ENCODE peak calls at places on chromosomes 12 and 14, in ten cellular contexts. N, E, I, P, R, F, K, G, Y and Q are unnamed samples.

GRCh38 chr12:77625441-77625840 is 205.3 kb upstream of the NAV3 start:
- DNase-seq in I (no peak), R (no peak), P (peak; percentile 99), K (no peak), Y (peak; percentile 56), E (no peak), N (no peak), F (no peak), G (peak; percentile 96), Q (no peak)

GRCh38 chr12:39587247-39587646 is 32.4 kb downstream of the ABCD2 start:
- DNase-seq in P (no peak), Y (peak; percentile 7), F (peak; percentile 20), G (peak; percentile 16), E (no peak), N (no peak), K (peak; percentile 9), R (no peak), I (peak; percentile 24), Q (no peak)

GRCh38 chr12:92403210-92404175 is 257.8 kb upstream of the BTG1 start:
- DNase-seq in P (no peak), N (no peak), F (peak; percentile 74), K (no peak), I (peak; percentile 72), Y (no peak), G (no peak), R (no peak), E (peak; percentile 27), Q (no peak)

GRCh38 chr12:47228802-47229201 is 149.0 kb upstream of the AMIGO2 start:
- DNase-seq in R (no peak), I (no peak), E (no peak), N (no peak), F (no peak), Y (no peak), K (no peak), P (no peak), G (no peak), Q (no peak)

GRCh38 chr12:124448955-124449622 is 118.3 kb downstream of the NCOR2 start:
- DNase-seq in I (no peak), K (no peak), E (no peak), N (no peak), G (no peak), F (no peak), R (no peak), Y (no peak), P (no peak), Q (no peak)

GRCh38 chr12:58950739-58951100 is 30.4 kb upstream of the LRIG3 start:
- DNase-seq in E (no peak), P (no peak), K (no peak), I (no peak), G (no peak), R (no peak), F (no peak), Y (no peak), N (no peak), Q (no peak)

GRCh38 chr12:7207866-7208612 is 18.6 kb downstream of the PEX5 start:
- DNase-seq in P (no peak), R (no peak), F (no peak), Y (no peak), K (no peak), G (no peak), I (no peak), E (no peak), N (no peak), Q (no peak)

GRCh38 chr12:109744026-109744425 is 30.4 kb downstream of the FAM222A start:
- DNase-seq in F (no peak), K (no peak), R (no peak), E (peak; percentile 4), Y (no peak), N (no peak), P (no peak), I (no peak), G (no peak), Q (no peak)

GRCh38 chr14:90624732-90625444 is 191.3 kb downstream of the TTC7B start:
- DNase-seq in K (no peak), P (no peak), I (no peak), N (no peak), E (no peak), R (peak; percentile 100), G (no peak), Y (no peak), F (no peak), Q (no peak)

GRCh38 chr12:41521872-41522379 is 333.8 kb downstream of the PDZRN4 start:
- DNase-seq in P (no peak), N (no peak), E (no peak), Y (peak; percentile 98), K (no peak), F (no peak), R (peak; percentile 15), G (peak; percentile 62), I (peak; percentile 1), Q (no peak)

GRCh38 chr12:21433525-21433924 is 3.9 kb upstream of the PYROXD1 start:
- DNase-seq in Y (no peak), N (no peak), K (no peak), I (no peak), F (no peak), R (no peak), G (no peak), P (no peak), E (no peak), Q (no peak)